ENCODE peak calls at places on chromosomes 3 and 15, in seven cellular contexts. Q is A549, C is body of pancreas, K is IMR-90, G is HCT116, A is heart right ventricle, P is psoas muscle. U is an unnamed sample.

GRCh38 chr3:191330309-191330712 is at the start of gene UTS2B:
- ATAC-seq in Q (peak; percentile 47), C (peak; percentile 24), K (peak; percentile 58), G (peak; percentile 33), A (peak; percentile 40), P (peak; percentile 14), U (no peak)

GRCh38 chr3:18438586-18438985 is 13.4 kb upstream of the SATB1 start:
- ATAC-seq in Q (no peak), C (no peak), K (no peak), G (no peak), A (no peak), P (no peak), U (no peak)

GRCh38 chr3:68504185-68504584 is 428.2 kb downstream of the TAFA4 start:
- ATAC-seq in Q (no peak), C (no peak), K (no peak), G (no peak), A (no peak), P (no peak), U (no peak)

GRCh38 chr3:139764069-139764905 is 86.5 kb upstream of the NMNAT3 start:
- ATAC-seq in Q (no peak), C (no peak), K (no peak), G (no peak), A (peak; percentile 86), P (no peak), U (no peak)

GRCh38 chr3:157029365-157029790 is 130.6 kb downstream of the CCNL1 start:
- ATAC-seq in Q (no peak), C (no peak), K (no peak), G (no peak), A (no peak), P (no peak), U (no peak)

GRCh38 chr3:52502808-52503350 is 7.7 kb downstream of the STAB1 start:
- ATAC-seq in Q (peak; percentile 38), C (no peak), K (no peak), G (peak; percentile 34), A (no peak), P (no peak), U (no peak)

GRCh38 chr3:161274691-161275298 is 53.7 kb downstream of the NMD3 start:
- ATAC-seq in Q (peak; percentile 53), C (no peak), K (peak; percentile 67), G (peak; percentile 84), A (peak; percentile 50), P (no peak), U (no peak)

GRCh38 chr3:156628095-156628690 is 46.2 kb upstream of the TIPARP start:
- ATAC-seq in Q (no peak), C (no peak), K (no peak), G (peak; percentile 27), A (no peak), P (no peak), U (no peak)

GRCh38 chr15:90838066-90838465 is 30.3 kb upstream of the FURIN start:
- ATAC-seq in Q (no peak), C (no peak), K (no peak), G (no peak), A (no peak), P (no peak), U (no peak)

GRCh38 chr15:69099976-69100375 is 60.5 kb upstream of the GLCE start:
- ATAC-seq in Q (no peak), C (no peak), K (no peak), G (no peak), A (no peak), P (no peak), U (no peak)

GRCh38 chr3:88123526-88123925 is 26.2 kb upstream of the C3orf38 start:
- ATAC-seq in Q (no peak), C (no peak), K (no peak), G (no peak), A (no peak), P (no peak), U (no peak)

GRCh38 chr15:74375303-74375693 is 7.9 kb upstream of the CYP11A1 start:
- ATAC-seq in Q (peak; percentile 65), C (peak; percentile 47), K (peak; percentile 32), G (peak; percentile 31), A (peak; percentile 61), P (peak; percentile 76), U (no peak)

GRCh38 chr3:100523050-100523760 is 30.8 kb downstream of the TMEM45A start:
- ATAC-seq in Q (no peak), C (no peak), K (no peak), G (no peak), A (no peak), P (no peak), U (no peak)

GRCh38 chr15:45678459-45679178 is 43.8 kb downstream of the SQOR start:
- ATAC-seq in Q (no peak), C (no peak), K (peak; percentile 73), G (no peak), A (no peak), P (no peak), U (no peak)

GRCh38 chr3:193963808-193964516 is 172.0 kb upstream of the HES1 start:
- ATAC-seq in Q (no peak), C (no peak), K (no peak), G (no peak), A (no peak), P (peak; percentile 82), U (no peak)

GRCh38 chr3:172515130-172515918 is 7.9 kb downstream of the TNFSF10 start:
- ATAC-seq in Q (no peak), C (no peak), K (no peak), G (no peak), A (peak; percentile 19), P (no peak), U (no peak)

GRCh38 chr3:74904646-74905045 is 290.2 kb upstream of the CNTN3 start:
- ATAC-seq in Q (no peak), C (no peak), K (no peak), G (no peak), A (no peak), P (no peak), U (no peak)
- H3K4me1 ChIP-seq in Q (no peaks in the 10 kb centered on the region), C (no peaks in the 10 kb centered on the region), K (no peaks in the 10 kb centered on the region), G (no peaks in the 10 kb centered on the region), A (no peaks in the 10 kb centered on the region), P (no peaks in the 10 kb centered on the region), U (no peaks in the 10 kb centered on the region)

GRCh38 chr15:42218953-42219596 is 11.0 kb upstream of the VPS39 start:
- ATAC-seq in Q (no peak), C (no peak), K (no peak), G (no peak), A (no peak), P (no peak), U (no peak)

GRCh38 chr15:42213481-42213880 is 5.4 kb upstream of the VPS39 start:
- ATAC-seq in Q (no peak), C (no peak), K (no peak), G (no peak), A (no peak), P (no peak), U (no peak)

GRCh38 chr15:42214600-42214999 is 6.5 kb upstream of the VPS39 start:
- ATAC-seq in Q (no peak), C (no peak), K (no peak), G (no peak), A (no peak), P (no peak), U (no peak)

GRCh38 chr15:42220216-42220615 is 12.1 kb upstream of the VPS39 start:
- ATAC-seq in Q (no peak), C (no peak), K (no peak), G (no peak), A (no peak), P (no peak), U (no peak)

DNA sequence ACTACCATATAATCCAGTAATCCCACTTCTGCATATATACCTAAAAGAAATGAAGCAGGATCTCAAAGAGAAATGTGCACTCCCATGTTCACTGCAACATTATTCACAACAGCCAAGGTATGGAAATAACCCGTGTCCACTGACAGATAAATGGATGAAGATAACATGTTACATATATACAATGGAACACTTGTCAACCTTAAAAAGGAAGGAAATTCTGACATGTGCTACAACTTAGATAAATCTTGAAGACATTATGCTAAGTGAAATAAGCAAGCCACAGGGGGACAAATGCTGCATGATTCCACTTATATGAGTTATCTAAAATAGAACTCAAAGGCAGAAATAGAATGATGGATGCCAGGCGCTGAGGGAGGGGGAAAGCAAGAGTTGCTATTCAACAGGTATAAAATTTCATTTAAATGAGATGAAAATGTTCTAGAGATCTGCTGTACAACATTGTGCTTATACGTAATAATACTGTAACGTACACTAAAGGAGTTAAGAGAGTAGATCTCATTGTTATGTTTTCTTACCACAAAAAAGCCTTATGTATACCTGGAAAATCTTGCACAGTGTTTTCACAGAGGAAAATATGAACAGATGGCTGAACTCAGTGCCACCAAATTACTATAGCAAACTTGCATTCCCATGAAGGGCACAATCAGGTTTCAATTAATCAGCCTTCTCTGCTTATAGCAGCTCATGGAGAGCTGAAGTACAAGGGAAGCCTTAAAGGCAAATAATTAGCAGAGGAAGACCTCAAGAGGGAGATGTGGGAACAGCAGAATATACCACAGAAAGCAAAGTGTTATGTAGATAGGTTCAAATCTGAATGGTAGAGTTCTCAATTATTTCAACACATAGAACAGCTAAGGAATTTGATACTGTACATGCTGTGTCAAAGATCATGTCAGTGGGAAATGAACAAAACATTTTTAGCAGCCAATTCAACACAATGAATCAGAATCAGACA is 8.0 kb upstream of the VPS39 start:
- ATAC-seq in Q (peak; percentile 31), C (no peak), K (peak; percentile 32), G (peak; percentile 42), A (no peak), P (no peak), U (no peak)
- TF ChIP-seq CTCF in Q (no peak), C (no peak), K (no peak), G (no peak), A (peak; percentile 10), P (no peak), U (no peak)

GRCh38 chr3:129597087-129597791 is 9.2 kb downstream of the PLXND1 start:
- ATAC-seq in Q (no peak), C (no peak), K (peak; percentile 13), G (no peak), A (peak; percentile 28), P (peak; percentile 18), U (no peak)

GRCh38 chr3:129596194-129597086 is 10.0 kb downstream of the PLXND1 start:
- ATAC-seq in Q (peak; percentile 69), C (peak; percentile 63), K (peak; percentile 83), G (no peak), A (peak; percentile 85), P (peak; percentile 87), U (peak; percentile 77)

GRCh38 chr3:129593595-129594339 is 12.7 kb downstream of the PLXND1 start:
- ATAC-seq in Q (no peak), C (no peak), K (no peak), G (no peak), A (no peak), P (no peak), U (no peak)

GRCh38 chr3:129594907-129595390 is 11.5 kb downstream of the PLXND1 start:
- ATAC-seq in Q (no peak), C (no peak), K (no peak), G (no peak), A (no peak), P (no peak), U (no peak)

GRCh38 chr3:129595544-129596193 is 10.8 kb downstream of the PLXND1 start:
- ATAC-seq in Q (no peak), C (no peak), K (no peak), G (no peak), A (no peak), P (no peak), U (no peak)
- H3K4me1 ChIP-seq in Q (peaks cover 61% of the 10 kb centered on the region), C (peaks cover 64% of the 10 kb centered on the region), K (peaks cover 55% of the 10 kb centered on the region), G (no peaks in the 10 kb centered on the region), A (peaks cover 53% of the 10 kb centered on the region), P (peaks cover 52% of the 10 kb centered on the region), U (peaks cover 100% of the 10 kb centered on the region)

DNA sequence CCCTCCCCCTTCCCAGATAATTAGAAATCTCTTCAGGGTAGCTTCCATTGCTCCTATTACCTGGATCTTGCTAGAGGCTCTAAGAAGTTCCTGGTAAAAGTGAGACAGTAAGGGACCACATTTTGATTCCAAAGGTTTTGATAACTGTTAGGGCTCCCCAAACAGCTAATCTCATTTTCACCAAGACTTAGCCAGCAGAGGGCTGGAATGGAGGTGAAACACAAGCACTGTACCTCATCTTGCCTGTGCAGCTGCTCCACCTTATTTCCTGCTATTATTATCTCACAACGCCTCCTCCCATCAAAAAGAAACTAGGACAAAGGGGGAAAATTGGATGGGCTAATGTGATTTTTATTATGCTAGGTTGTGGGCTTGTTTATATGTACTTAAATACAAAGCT is 7.3 kb downstream of the SETD5 start:
- ATAC-seq in Q (peak; percentile 74), C (no peak), K (no peak), G (peak; percentile 52), A (no peak), P (peak; percentile 39), U (no peak)
- TF ChIP-seq CTCF in Q (peak; percentile 28), C (no peak), K (no peak), G (peak; percentile 8), A (no peak), P (no peak), U (peak; percentile 4)